ENCODE peak calls at places on chromosomes 5 and 9, in four cellular contexts. O is H1, R is GM12878, Z is HepG2. M is an unnamed sample.
A peak's percentile ranks its signal among the peaks of the same experiment; 100 is the strongest.

GRCh38 chr9:129178579-129178909 is 483 bp upstream of the IER5L start:
- DNase-seq in Z (no peak), O (no peak), R (no peak), M (no peak)

GRCh38 chr5:50766042-50766441 is 99.6 kb downstream of the PARP8 start:
- DNase-seq in O (no peak), R (no peak), Z (no peak), M (no peak)

GRCh38 chr9:73023025-73023541 is 70.2 kb upstream of the ALDH1A1 start:
- DNase-seq in Z (peak; percentile 75), R (peak; percentile 3), O (no peak), M (peak; percentile 15)

GRCh38 chr5:122008061-122008460 is 46.3 kb downstream of the SRFBP1 start:
- DNase-seq in O (no peak), Z (no peak), R (no peak), M (no peak)

GRCh38 chr5:103188436-103188835 is 68.3 kb downstream of the PPIP5K2 start:
- DNase-seq in Z (no peak), R (no peak), O (no peak), M (no peak)

GRCh38 chr5:132339502-132339901 is 30.0 kb upstream of the SLC22A5 start:
- DNase-seq in Z (no peak), R (no peak), O (no peak), M (no peak)

GRCh38 chr5:130155395-130155794 is 251.1 kb downstream of the CHSY3 start:
- DNase-seq in Z (no peak), R (no peak), O (no peak), M (no peak)

GRCh38 chr9:127963041-127963358 is 17.8 kb downstream of the EEIG1 start:
- DNase-seq in R (no peak), Z (no peak), O (no peak), M (peak; percentile 58)

GRCh38 chr5:176619203-176619568 is 9.2 kb upstream of the GPRIN1 start:
- DNase-seq in O (peak; percentile 86), R (no peak), Z (peak; percentile 56), M (peak; percentile 98)

GRCh38 chr9:128163027-128163515 is 3.0 kb downstream of the BBLN start:
- DNase-seq in R (no peak), O (no peak), Z (no peak), M (no peak)

DNA sequence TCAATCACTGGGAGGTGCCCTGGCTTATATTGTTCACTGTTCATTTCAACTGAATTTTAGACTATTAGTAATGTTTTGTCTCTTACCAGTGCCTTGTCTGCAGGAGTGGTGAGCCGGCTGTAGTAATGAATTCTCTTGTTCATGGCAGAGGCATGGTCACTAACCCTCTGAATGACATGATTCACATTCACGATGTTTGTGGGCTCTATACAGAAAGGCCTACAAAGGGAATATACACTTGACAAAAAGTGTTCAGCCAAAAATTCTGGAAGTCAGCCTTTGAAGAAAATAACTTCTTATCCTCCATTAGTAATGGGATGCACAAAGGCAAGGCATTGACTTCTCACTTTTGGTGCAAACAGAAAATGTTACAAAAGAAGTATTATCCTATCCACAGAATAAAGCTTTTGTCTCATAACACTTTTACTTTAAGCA is 39.6 kb downstream of the SLC38A9 start:
- DNase-seq in O (no peak), Z (no peak), R (no peak), M (no peak)
- TF ChIP-seq TCF12 in O (no peak), Z (no peak), R (no peak), M (no peak)

GRCh38 chr5:140802781-140803271 is 2.0 kb downstream of the PCDHA3 start:
- DNase-seq in R (no peak), Z (no peak), O (no peak), M (no peak)

GRCh38 chr5:140801494-140801841 is 611 bp downstream of the PCDHA3 start:
- DNase-seq in R (no peak), Z (no peak), O (no peak), M (no peak)

GRCh38 chr5:140796718-140797095 is 2.1 kb downstream of the PCDHA2 start:
- DNase-seq in O (no peak), R (no peak), Z (no peak), M (no peak)

GRCh38 chr5:140795259-140795641 is 598 bp downstream of the PCDHA2 start:
- DNase-seq in O (no peak), Z (no peak), R (no peak), M (no peak)

DNA sequence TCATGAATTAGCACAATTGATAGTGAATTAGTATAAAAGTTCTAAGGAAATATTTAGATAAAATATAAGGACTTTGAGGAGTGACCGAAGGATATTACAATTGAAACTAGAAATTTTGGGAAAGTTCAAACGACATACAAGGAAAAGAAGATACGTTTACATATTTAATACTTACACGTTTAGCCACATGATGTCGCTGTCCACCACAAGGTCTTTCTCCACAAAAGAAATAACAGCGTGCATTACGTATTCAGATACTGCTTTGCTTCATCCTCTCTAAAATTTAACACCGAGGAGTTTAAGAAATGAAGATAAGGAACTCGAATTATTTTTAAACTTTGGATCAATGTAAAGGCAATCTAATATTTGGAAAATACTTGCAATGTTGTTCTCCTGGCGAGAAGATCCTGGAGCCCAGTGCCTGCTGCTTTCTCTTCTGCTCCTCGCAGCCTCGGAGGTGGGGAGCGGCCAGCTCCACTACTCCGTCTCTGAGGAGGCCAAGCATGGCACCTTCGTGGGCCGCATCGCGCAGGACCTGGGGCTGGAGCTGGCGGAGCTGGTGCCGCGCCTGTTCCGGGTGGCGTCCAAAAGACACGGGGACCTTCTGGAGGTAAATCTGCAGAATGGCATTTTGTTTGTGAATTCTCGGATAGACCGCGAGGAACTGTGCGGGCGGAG is at the start of gene PCDHA3:
- DNase-seq in Z (peak; percentile 9), O (no peak), R (no peak), M (no peak)
- TF ChIP-seq TCF12 in Z (no peak), O (no peak), R (no peak), M (no peak)

DNA sequence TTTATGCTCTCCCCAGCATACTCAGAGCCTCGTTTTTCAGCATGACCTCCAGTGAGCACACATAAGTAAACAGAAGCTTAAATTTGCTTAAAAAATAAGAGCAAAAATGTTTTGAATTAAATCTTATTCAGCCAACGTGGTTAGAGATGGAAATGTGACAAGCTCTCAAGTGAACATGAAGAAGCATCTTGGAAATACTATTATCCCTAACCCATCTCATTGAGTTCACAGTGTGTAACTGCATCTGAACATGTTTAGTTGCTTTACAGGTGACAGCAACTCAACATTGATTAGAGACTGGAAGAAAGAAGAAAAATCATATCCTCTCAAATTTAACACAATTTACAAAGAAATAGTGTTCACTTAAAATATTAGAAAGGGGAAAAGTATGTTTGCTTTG is 1785.1 kb downstream of the MAT2B start:
- DNase-seq in O (no peak), Z (no peak), R (no peak), M (no peak)
- TF ChIP-seq TCF12 in O (no peak), Z (no peak), R (no peak), M (no peak)

GRCh38 chr5:25489834-25490538 is 845.2 kb upstream of the CDH10 start:
- DNase-seq in O (no peak), Z (peak; percentile 31), R (no peak), M (no peak)
- TF ChIP-seq TCF12 in O (no peak), Z (no peak), R (no peak), M (no peak)

DNA sequence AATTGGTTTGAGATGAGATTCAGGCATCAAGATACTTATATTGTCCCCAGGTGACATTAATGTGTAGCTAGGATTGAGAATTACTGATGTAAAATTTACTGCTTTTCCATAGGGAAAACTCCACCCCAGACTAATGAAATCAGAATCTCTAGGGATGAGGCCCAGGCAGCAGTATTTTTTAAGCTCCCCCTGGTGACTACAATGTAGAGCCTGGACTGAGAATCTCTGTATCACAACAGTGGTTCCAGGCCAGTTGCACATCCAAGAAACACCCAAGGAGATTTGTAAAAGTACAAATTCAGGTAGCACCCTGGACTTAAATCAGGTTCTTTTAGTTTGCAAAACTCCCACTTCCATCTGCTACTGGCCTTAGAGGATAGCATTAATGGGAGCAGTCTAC is 185.7 kb downstream of the MARCHF11 start:
- DNase-seq in R (no peak), Z (no peak), O (no peak), M (no peak)
- TF ChIP-seq TCF12 in R (no peak), Z (no peak), O (no peak), M (no peak)

DNA sequence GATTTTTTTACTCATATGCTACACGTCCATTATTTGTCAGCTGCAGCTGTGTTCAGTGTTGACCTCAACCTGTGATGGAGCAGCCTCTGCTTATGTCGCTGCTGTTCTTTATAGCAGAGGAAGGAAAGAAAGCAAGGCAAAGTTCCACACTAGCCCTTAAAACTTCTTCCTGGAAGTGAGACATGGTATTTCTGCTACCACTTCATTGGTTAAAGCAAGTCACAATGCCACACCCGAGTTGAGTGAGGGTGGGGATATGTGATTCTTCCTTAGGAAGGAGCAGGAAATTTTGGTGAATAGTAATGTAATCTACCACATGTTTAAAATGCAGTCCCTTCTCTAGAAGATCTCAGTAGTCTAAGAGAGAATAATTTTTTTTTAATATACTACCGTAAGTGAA is 224.8 kb upstream of the DMRT1 start:
- DNase-seq in O (no peak), R (no peak), Z (no peak), M (no peak)
- TF ChIP-seq TCF12 in O (no peak), R (no peak), Z (no peak), M (no peak)

GRCh38 chr9:137988051-137988450 is 110.5 kb downstream of the CACNA1B start:
- DNase-seq in R (no peak), O (no peak), Z (no peak), M (no peak)
- TF ChIP-seq TCF12 in R (no peak), O (no peak), Z (no peak), M (no peak)

M was measured in SK-N-SH.